ENCODE peak calls at places on chromosomes 16 and 17, in five cellular contexts. Y is hepatocyte, B is M059J, I is gastrocnemius medialis, L is adipocyte. Z is an unnamed sample.

GRCh38 chr16:88999457-89000206 is 22.6 kb upstream of the CBFA2T3 start:
- DNase-seq in I (no peak), Y (no peak), L (no peak), B (no peak), Z (no peak)

GRCh38 chr16:20763461-20764232 is at the start of gene ACSM3:
- DNase-seq in I (peak; percentile 22), B (peak; percentile 70), Y (peak; percentile 90), L (peak; percentile 90), Z (no peak)

GRCh38 chr16:1557576-1557975 is 24.1 kb downstream of the TMEM204 start:
- DNase-seq in I (no peak), Y (no peak), B (no peak), L (no peak), Z (no peak)

GRCh38 chr17:73226556-73227172 is 33.8 kb downstream of the COG1 start:
- DNase-seq in Y (no peak), B (no peak), L (peak; percentile 48), I (no peak), Z (no peak)

GRCh38 chr17:2122641-2123302 is 67.9 kb downstream of the HIC1 start:
- DNase-seq in I (peak; percentile 63), B (no peak), L (peak; percentile 31), Y (peak; percentile 42), Z (no peak)

GRCh38 chr17:28008526-28008925 is 34.0 kb upstream of the NLK start:
- DNase-seq in L (peak; percentile 27), B (peak; percentile 65), Y (peak; percentile 77), I (no peak), Z (no peak)

GRCh38 chr17:1004769-1005295 is 7.9 kb downstream of the TIMM22 start:
- DNase-seq in L (no peak), I (no peak), B (no peak), Y (no peak), Z (no peak)

GRCh38 chr17:74920679-74921044 is 2.4 kb downstream of the USH1G start:
- DNase-seq in B (no peak), I (no peak), L (no peak), Y (peak; percentile 14), Z (peak; percentile 56)

GRCh38 chr16:85123891-85124635 is 11.8 kb upstream of the CIBAR2 start:
- DNase-seq in I (peak; percentile 84), Y (peak; percentile 41), L (peak; percentile 84), B (peak; percentile 98), Z (no peak)

GRCh38 chr16:57994778-57995177 is 5.7 kb downstream of the ZNF319 start:
- DNase-seq in B (peak; percentile 62), L (peak; percentile 40), I (no peak), Y (peak; percentile 62), Z (no peak)

GRCh38 chr17:77829871-77830799 is 128.4 kb upstream of the TNRC6C start:
- DNase-seq in L (peak; percentile 86), B (peak; percentile 73), I (peak; percentile 23), Y (peak; percentile 58), Z (no peak)